ENCODE peak calls at places on chromosomes 5 and 9, in nine cellular contexts. P, Y, N, I, X, L, D, Z and G are unnamed samples.

GRCh38 chr5:82388186-82388585 is 110.0 kb upstream of the RPS23 start:
- DNase-seq in X (peak), P (no peak), Z (no peak), L (no peak), N (no peak), I (no peak), Y (no peak), D (no peak), G (no peak)

GRCh38 chr5:82641362-82641988 is 363.3 kb upstream of the RPS23 start:
- DNase-seq in I (peak), Y (peak), D (peak), L (peak), N (no peak), P (peak), X (peak), Z (peak), G (peak)

GRCh38 chr9:8521112-8521511 is 721.5 kb upstream of the DMAC1 start:
- DNase-seq in Y (no peak), P (no peak), D (no peak), X (no peak), I (no peak), Z (no peak), N (no peak), L (no peak), G (no peak)

GRCh38 chr9:69885931-69886330 is 65.3 kb downstream of the CFAP95 start:
- DNase-seq in X (no peak), N (no peak), L (no peak), I (no peak), Y (no peak), D (no peak), P (no peak), Z (no peak), G (no peak)

GRCh38 chr5:113354056-113354455 is 80.7 kb downstream of the TSSK1B start:
- DNase-seq in X (no peak), D (no peak), I (no peak), Y (no peak), Z (no peak), L (no peak), P (no peak), N (no peak), G (no peak)

GRCh38 chr9:90795084-90795483 is 6.5 kb upstream of the SYK start:
- DNase-seq in L (no peak), D (no peak), Y (no peak), I (no peak), P (no peak), N (no peak), Z (no peak), X (no peak), G (no peak)

GRCh38 chr9:136927343-136928261 is 16.9 kb downstream of the FBXW5 start:
- DNase-seq in L (no peak), P (no peak), X (no peak), N (no peak), D (no peak), I (no peak), Y (no peak), Z (no peak), G (no peak)

GRCh38 chr9:81476808-81477207 is 212.5 kb downstream of the TLE1 start:
- DNase-seq in N (no peak), P (no peak), L (no peak), Y (no peak), X (no peak), I (no peak), D (no peak), Z (no peak), G (no peak)

GRCh38 chr5:115439042-115439441 is 105.5 kb downstream of the FEM1C start:
- DNase-seq in N (no peak), I (no peak), P (no peak), L (no peak), Z (no peak), D (no peak), Y (no peak), X (no peak), G (no peak)

GRCh38 chr9:99264070-99264469 is 42.0 kb downstream of the SEC61B start:
- DNase-seq in Y (peak), N (no peak), L (no peak), D (no peak), P (no peak), X (no peak), I (no peak), Z (no peak), G (no peak)

GRCh38 chr5:28110756-28111155 is 1072.4 kb upstream of the CDH9 start:
- DNase-seq in N (no peak), X (no peak), D (no peak), Z (no peak), Y (no peak), L (no peak), P (no peak), I (no peak), G (no peak)

GRCh38 chr5:151617383-151617840 is 26.3 kb upstream of the FAT2 start:
- DNase-seq in L (no peak), X (no peak), Z (no peak), I (no peak), Y (no peak), D (no peak), P (no peak), N (no peak), G (no peak)

GRCh38 chr9:132894343-132894742 is 15.6 kb downstream of the SPACA9 start:
- DNase-seq in N (no peak), L (no peak), D (no peak), Y (no peak), I (no peak), Z (no peak), X (no peak), P (no peak), G (no peak)

GRCh38 chr9:96453625-96454024 is 3.7 kb downstream of the HABP4 start:
- DNase-seq in Z (peak), Y (no peak), P (no peak), X (no peak), D (no peak), L (no peak), I (no peak), N (no peak), G (peak)

GRCh38 chr5:167934561-167934971 is 356.9 kb upstream of the WWC1 start:
- DNase-seq in L (no peak), Z (no peak), N (peak), Y (no peak), X (no peak), D (no peak), I (no peak), P (no peak), G (no peak)

GRCh38 chr9:72382405-72382804 is 17.4 kb upstream of the ZFAND5 start:
- DNase-seq in L (no peak), D (no peak), P (no peak), I (no peak), Z (no peak), N (no peak), X (no peak), Y (no peak), G (no peak)

GRCh38 chr9:112249277-112249676 is 74.2 kb upstream of the SUSD1 start:
- DNase-seq in L (no peak), I (no peak), X (no peak), P (no peak), Y (no peak), D (peak), Z (peak), N (no peak), G (no peak)

GRCh38 chr5:143652104-143652700 is 159.8 kb upstream of the HMHB1 start:
- DNase-seq in L (no peak), N (no peak), X (no peak), Y (no peak), D (no peak), Z (no peak), P (no peak), I (no peak), G (no peak)

GRCh38 chr9:137176302-137177182 is 4.7 kb upstream of the TMEM210 start:
- DNase-seq in P (no peak), N (no peak), X (peak), D (no peak), L (no peak), I (no peak), Y (no peak), Z (peak), G (no peak)

GRCh38 chr9:35856206-35856605 is 14.0 kb downstream of the OR13J1 start:
- DNase-seq in Z (no peak), N (no peak), X (no peak), D (no peak), P (no peak), I (no peak), L (no peak), Y (no peak), G (no peak)
- TF ChIP-seq POLR2A in Z (no peak), N (no peak), X (no peak), D (no peak), P (no peak), I (no peak), L (no peak), Y (no peak), G (no peak)

GRCh38 chr5:98460536-98460935 is 312.9 kb upstream of the RGMB start:
- DNase-seq in P (no peak), L (no peak), N (no peak), Z (no peak), Y (no peak), I (no peak), D (no peak), X (no peak), G (no peak)

GRCh38 chr5:98464737-98465330 is 308.6 kb upstream of the RGMB start:
- DNase-seq in I (no peak), N (no peak), P (no peak), X (no peak), Z (no peak), D (no peak), Y (no peak), L (no peak), G (no peak)

GRCh38 chr5:98461485-98461884 is 312.0 kb upstream of the RGMB start:
- DNase-seq in Z (no peak), P (no peak), L (no peak), Y (no peak), D (no peak), X (no peak), N (no peak), I (no peak), G (no peak)

GRCh38 chr5:98463222-98463621 is 310.2 kb upstream of the RGMB start:
- DNase-seq in X (no peak), I (no peak), N (no peak), Z (no peak), L (no peak), D (no peak), P (no peak), Y (no peak), G (no peak)

GRCh38 chr5:98463676-98464075 is 309.8 kb upstream of the RGMB start:
- DNase-seq in Y (no peak), L (no peak), X (no peak), N (no peak), I (no peak), Z (no peak), P (no peak), D (no peak), G (no peak)
- TF ChIP-seq POLR2A in Y (no peak), L (no peak), X (no peak), N (no peak), I (no peak), Z (no peak), P (no peak), D (no peak), G (no peak)

DNA sequence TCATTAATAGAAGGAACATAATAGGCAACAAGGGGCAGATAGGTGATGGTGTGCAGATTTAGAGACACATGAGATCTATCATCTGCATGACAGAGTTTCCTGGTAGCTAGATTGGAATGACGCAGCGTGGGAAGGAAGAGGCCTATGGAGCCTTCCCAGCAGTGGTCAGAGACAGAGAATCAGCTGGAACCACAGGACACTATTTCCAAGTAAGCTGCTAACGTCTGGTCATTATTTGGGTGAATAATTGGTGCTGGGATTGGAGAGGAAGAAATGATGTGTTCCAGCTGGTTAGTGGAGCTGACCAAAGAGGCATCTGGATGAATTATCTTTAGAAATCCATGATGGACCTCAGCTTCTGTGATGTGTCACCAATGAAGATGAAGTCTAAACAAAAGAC is 91.2 kb upstream of the PRR16 start:
- DNase-seq in X (peak), P (no peak), I (no peak), L (no peak), Y (no peak), D (no peak), N (no peak), Z (no peak), G (no peak)
- TF ChIP-seq POLR2A in X (no peak), P (no peak), I (no peak), L (no peak), Y (no peak), D (no peak), N (no peak), Z (no peak), G (no peak)

DNA sequence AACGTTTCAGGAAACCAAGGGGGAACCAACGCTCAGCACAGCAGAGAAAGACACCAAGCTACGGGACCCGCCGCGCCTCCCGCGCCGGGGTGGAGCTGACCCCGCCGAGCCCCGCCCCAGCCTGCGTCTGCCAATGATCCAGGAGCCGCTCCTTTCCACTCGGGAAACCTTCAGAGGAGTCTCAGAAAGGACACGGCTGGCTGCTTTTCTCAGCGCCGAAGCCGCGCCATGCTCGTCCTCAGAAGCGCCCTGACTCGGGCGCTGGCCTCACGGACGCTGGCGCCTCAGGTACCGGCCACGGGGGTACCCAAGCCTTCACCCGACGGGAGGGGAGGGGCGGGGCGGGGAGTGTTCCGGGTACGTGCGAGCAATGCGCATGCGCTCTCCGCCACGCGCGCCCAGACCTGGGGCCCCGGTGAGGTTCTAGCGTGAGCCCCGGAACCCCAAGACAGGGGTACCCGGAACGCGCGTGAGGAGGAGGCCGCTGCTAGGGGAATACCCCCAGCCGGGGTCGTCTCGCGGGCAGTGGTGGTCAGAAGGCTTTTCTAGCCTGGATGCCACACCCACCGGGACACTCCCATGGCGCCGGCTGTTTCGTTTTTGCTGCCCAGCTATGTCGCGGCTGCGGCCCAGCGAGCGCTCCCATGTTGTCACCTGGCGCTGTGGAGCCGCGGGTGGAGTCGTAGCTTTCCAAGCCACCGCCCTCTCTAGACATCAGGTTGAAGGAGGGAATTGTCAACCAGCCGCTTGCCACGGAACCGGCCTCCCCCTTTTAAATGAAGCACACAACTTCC is at the start of gene NIPSNAP3A:
- DNase-seq in P (peak), Y (peak), I (peak), L (peak), D (peak), Z (peak), X (peak), N (peak), G (peak)
- TF ChIP-seq POLR2A in P (peak), Y (no peak), I (peak), L (peak), D (peak), Z (peak), X (peak), N (no peak), G (peak)

GRCh38 chr5:107112207-107112606 is 558.5 kb downstream of the EFNA5 start:
- DNase-seq in X (no peak), D (no peak), P (no peak), Z (no peak), N (no peak), Y (no peak), L (no peak), I (no peak), G (no peak)
- TF ChIP-seq POLR2A in X (no peak), D (no peak), P (no peak), Z (no peak), N (no peak), Y (no peak), L (no peak), I (no peak), G (no peak)

DNA sequence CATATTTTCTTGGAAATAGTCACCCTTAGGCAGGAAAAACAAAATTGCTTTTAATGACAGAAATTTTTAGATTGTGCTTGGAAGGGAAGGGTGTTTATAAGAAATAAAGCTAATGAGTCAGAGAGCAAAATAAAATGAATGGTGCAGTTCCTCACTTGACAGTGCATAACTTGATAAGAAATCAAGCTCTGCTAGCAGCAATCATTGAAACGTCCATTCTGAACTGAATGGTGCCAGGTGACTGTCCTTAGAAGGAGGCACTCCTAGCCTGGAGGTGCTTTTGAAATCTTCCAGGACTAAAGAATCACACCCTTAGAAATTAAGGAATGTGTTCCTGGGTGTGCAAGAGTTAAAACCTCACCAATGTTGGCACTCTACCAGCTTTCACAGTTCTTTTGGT is 202.5 kb downstream of the EFNA5 start:
- DNase-seq in Y (no peak), D (no peak), X (no peak), L (no peak), I (no peak), P (no peak), N (no peak), Z (no peak), G (no peak)
- TF ChIP-seq POLR2A in Y (no peak), D (no peak), X (no peak), L (no peak), I (no peak), P (no peak), N (no peak), Z (no peak), G (no peak)

GRCh38 chr9:133992780-133993634 is 883 bp upstream of the VAV2 start:
- DNase-seq in X (peak), L (peak), Y (peak), I (peak), N (peak), P (peak), D (no peak), Z (peak), G (peak)

GRCh38 chr9:133993635-133994253 is 1.6 kb upstream of the VAV2 start:
- DNase-seq in Y (no peak), L (no peak), Z (no peak), P (no peak), D (no peak), X (no peak), N (no peak), I (no peak), G (no peak)

GRCh38 chr9:133991211-133991921 is 758 bp downstream of the VAV2 start:
- DNase-seq in X (no peak), Z (no peak), I (no peak), D (no peak), L (peak), N (no peak), Y (no peak), P (peak), G (no peak)

GRCh38 chr9:133990366-133991210 is 1.5 kb downstream of the VAV2 start:
- DNase-seq in N (no peak), D (no peak), L (peak), Z (peak), P (peak), X (peak), I (no peak), Y (peak), G (peak)

DNA sequence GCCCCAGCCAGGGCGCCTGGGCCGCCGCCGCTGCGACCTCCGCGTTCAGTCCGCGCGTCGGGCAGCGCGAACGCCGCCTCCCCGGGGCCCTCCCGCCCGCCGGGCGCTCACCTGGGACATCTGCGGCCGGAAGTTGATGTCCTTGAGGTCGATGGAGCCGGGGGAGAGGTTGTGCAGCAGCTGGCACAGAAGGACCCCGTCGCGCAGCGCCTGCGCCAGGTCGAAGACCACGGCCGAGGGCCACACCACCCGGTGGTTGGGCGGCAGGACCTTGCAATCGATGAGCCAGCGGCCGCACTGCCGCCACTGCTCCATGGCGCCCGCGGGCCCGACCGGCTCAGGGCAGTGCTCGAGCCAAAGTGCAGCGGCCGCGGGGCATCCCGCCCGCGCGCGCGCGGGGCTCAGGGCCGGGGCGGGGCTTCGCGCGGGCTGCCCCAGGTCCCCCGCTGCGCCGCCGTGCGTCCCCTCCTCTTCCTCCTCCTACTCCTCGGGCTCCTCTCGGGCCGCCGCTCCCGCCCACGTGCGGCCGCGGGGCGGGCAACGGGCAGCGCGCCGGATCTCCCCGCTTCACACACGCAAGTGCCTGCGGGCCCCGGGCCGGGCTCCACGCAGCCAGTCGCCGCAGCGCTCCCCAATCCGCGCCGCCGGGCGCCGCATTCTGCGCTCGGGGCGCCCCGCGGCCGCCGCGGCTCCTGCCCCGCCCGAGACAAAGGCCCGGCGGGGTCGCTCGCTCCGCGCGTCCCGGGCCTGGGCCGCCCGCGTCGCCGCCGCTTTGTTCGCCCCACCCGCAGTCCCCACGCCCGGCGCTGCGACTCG is at the start of gene VAV2:
- DNase-seq in Y (peak), I (peak), L (peak), X (peak), Z (peak), N (peak), P (peak), D (no peak), G (peak)
- TF ChIP-seq POLR2A in Y (peak), I (no peak), L (peak), X (peak), Z (peak), N (no peak), P (no peak), D (peak), G (peak)

GRCh38 chr9:128370752-128371621 is at the start of gene URM1:
- DNase-seq in L (peak), Y (peak), P (peak), X (peak), Z (peak), N (peak), I (peak), D (peak), G (peak)
- TF ChIP-seq POLR2A in L (peak), Y (peak), P (peak), X (peak), Z (peak), N (no peak), I (peak), D (peak), G (peak)

GRCh38 chr5:150497274-150497988 is 10.5 kb upstream of the NDST1 start:
- DNase-seq in P (peak), X (peak), D (no peak), Y (peak), N (no peak), Z (peak), I (peak), L (no peak), G (peak)
- TF ChIP-seq POLR2A in P (no peak), X (no peak), D (no peak), Y (no peak), N (no peak), Z (no peak), I (no peak), L (no peak), G (no peak)